ENCODE peak calls at places on chromosomes 5 and 9, in eight cellular contexts. I, F, D, K, A, R, V and C are unnamed samples.

GRCh38 chr5:179459771-179460170 is 90.6 kb upstream of the RUFY1 start:
- DNase-seq in I (no peak), F (no peak), D (no peak), K (no peak), A (no peak), R (no peak), V (no peak), C (no peak)

GRCh38 chr5:54761213-54761701 is 224.1 kb downstream of the ESM1 start:
- DNase-seq in I (no peak), F (no peak), D (no peak), K (no peak), A (peak), R (no peak), V (no peak), C (no peak)

GRCh38 chr9:86175743-86176456 is 76.5 kb upstream of the GOLM1 start:
- DNase-seq in I (no peak), F (no peak), D (no peak), K (no peak), A (no peak), R (no peak), V (no peak), C (no peak)

GRCh38 chr5:133723126-133723525 is 110.8 kb upstream of the FSTL4 start:
- DNase-seq in I (no peak), F (no peak), D (no peak), K (no peak), A (no peak), R (no peak), V (no peak), C (no peak)

GRCh38 chr9:21750021-21750735 is 52.3 kb upstream of the MTAP start:
- DNase-seq in I (no peak), F (no peak), D (no peak), K (no peak), A (no peak), R (no peak), V (no peak), C (no peak)

GRCh38 chr9:83284766-83285165 is 221.8 kb upstream of the RASEF start:
- DNase-seq in I (no peak), F (no peak), D (no peak), K (no peak), A (no peak), R (no peak), V (no peak), C (no peak)

GRCh38 chr9:81562221-81563019 is 126.9 kb downstream of the TLE1 start:
- DNase-seq in I (no peak), F (no peak), D (no peak), K (no peak), A (peak), R (peak), V (peak), C (no peak)

GRCh38 chr9:113581865-113582697 is 118.6 kb downstream of the RGS3 start:
- DNase-seq in I (no peak), F (peak), D (peak), K (no peak), A (no peak), R (no peak), V (no peak), C (no peak)

GRCh38 chr5:94693043-94693822 is 74.8 kb downstream of the SLF1 start:
- DNase-seq in I (no peak), F (no peak), D (peak), K (peak), A (peak), R (no peak), V (peak), C (no peak)

GRCh38 chr9:93676310-93677054 is 100.1 kb downstream of the PHF2 start:
- DNase-seq in I (peak), F (no peak), D (no peak), K (no peak), A (no peak), R (peak), V (no peak), C (no peak)

GRCh38 chr5:136006767-136007251 is 22.0 kb upstream of the TGFBI start:
- DNase-seq in I (no peak), F (no peak), D (no peak), K (no peak), A (peak), R (no peak), V (peak), C (no peak)

GRCh38 chr9:16668906-16669305 is 201.6 kb downstream of the BNC2 start:
- DNase-seq in I (no peak), F (no peak), D (no peak), K (no peak), A (no peak), R (no peak), V (no peak), C (no peak)

GRCh38 chr9:83027153-83027867 is 35.6 kb downstream of the RASEF start:
- DNase-seq in I (no peak), F (no peak), D (no peak), K (peak), A (peak), R (no peak), V (peak), C (no peak)

GRCh38 chr5:54470677-54471076 is 15.2 kb downstream of the HSPB3 start:
- DNase-seq in I (no peak), F (no peak), D (no peak), K (no peak), A (peak), R (no peak), V (no peak), C (no peak)

GRCh38 chr5:140481758-140482157 is 65.7 kb upstream of the EIF4EBP3 start:
- DNase-seq in I (no peak), F (no peak), D (no peak), K (no peak), A (peak), R (no peak), V (peak), C (no peak)

GRCh38 chr5:179907570-179908324 is at the start of gene TBC1D9B:
- DNase-seq in I (peak), F (peak), D (peak), K (peak), A (peak), R (no peak), V (peak), C (peak)

GRCh38 chr9:135939351-135940265 is 21.6 kb downstream of the UBAC1 start:
- DNase-seq in I (no peak), F (peak), D (no peak), K (peak), A (no peak), R (no peak), V (no peak), C (no peak)

GRCh38 chr5:54651482-54652076 is 134.0 kb downstream of the SNX18 start:
- DNase-seq in I (no peak), F (no peak), D (no peak), K (no peak), A (no peak), R (peak), V (no peak), C (no peak)

GRCh38 chr5:167918492-167919267 is 372.8 kb upstream of the WWC1 start:
- DNase-seq in I (no peak), F (no peak), D (no peak), K (no peak), A (no peak), R (no peak), V (no peak), C (no peak)

GRCh38 chr9:10208691-10209069 is 404.1 kb downstream of the PTPRD start:
- DNase-seq in I (no peak), F (no peak), D (no peak), K (no peak), A (no peak), R (no peak), V (no peak), C (no peak)

GRCh38 chr9:34993502-34994428 is 4.2 kb downstream of the DNAJB5 start:
- DNase-seq in I (no peak), F (no peak), D (no peak), K (no peak), A (peak), R (no peak), V (no peak), C (no peak)

GRCh38 chr5:172733179-172733973 is 37.6 kb downstream of the DUSP1 start:
- DNase-seq in I (no peak), F (no peak), D (no peak), K (peak), A (peak), R (peak), V (no peak), C (no peak)